ENCODE peak calls at places on chromosomes 1 and 21, in five cellular contexts. S is CD4-positive, alpha-beta T cell; L is SJSA1; F is heart right ventricle; O is neural progenitor cell. J is an unnamed sample.

GRCh38 chr1:78682527-78682926 is 32.9 kb downstream of the IFI44 start:
- DNase-seq in S (no peak), O (no peak), L (no peak), F (no peak), J (no peak)

GRCh38 chr21:31877558-31877957 is 4.7 kb downstream of the HUNK start:
- DNase-seq in O (no peak), S (no peak), F (no peak), L (no peak), J (no peak)

GRCh38 chr1:94803517-94804441 is 16.4 kb upstream of the SLC44A3 start:
- DNase-seq in O (no peak), S (no peak), F (no peak), L (no peak), J (peak)

GRCh38 chr1:109050228-109050995 is 8.5 kb upstream of the WDR47 start:
- DNase-seq in F (no peak), L (no peak), O (no peak), S (no peak), J (no peak)

GRCh38 chr1:214902636-214903320 is 179.8 kb upstream of the KCNK2 start:
- DNase-seq in O (no peak), L (no peak), S (no peak), F (no peak), J (no peak)

GRCh38 chr1:44664730-44665370 is 9.4 kb downstream of the TMEM53 start:
- DNase-seq in F (no peak), S (no peak), L (no peak), O (no peak), J (no peak)

GRCh38 chr1:160459056-160459455 is 58.7 kb downstream of the VANGL2 start:
- DNase-seq in S (no peak), O (peak), F (no peak), L (peak), J (no peak)

GRCh38 chr1:205812271-205812877 is 624 bp downstream of the SLC41A1 start:
- DNase-seq in L (no peak), F (no peak), O (peak), S (no peak), J (no peak)

GRCh38 chr1:8238141-8239038 is 79.5 kb upstream of the SLC45A1 start:
- DNase-seq in S (no peak), O (no peak), F (no peak), L (peak), J (no peak)

GRCh38 chr1:184664661-184665060 is 90.0 kb downstream of the EDEM3 start:
- DNase-seq in S (no peak), O (no peak), F (no peak), L (no peak), J (no peak)

GRCh38 chr1:89938171-89939055 is 56.5 kb upstream of the ZNF326 start:
- DNase-seq in F (no peak), O (no peak), L (no peak), S (no peak), J (no peak)

GRCh38 chr1:18293291-18293690 is 185.7 kb downstream of the IGSF21 start:
- DNase-seq in S (no peak), L (no peak), O (no peak), F (no peak), J (no peak)

GRCh38 chr1:230149751-230150584 is 82.9 kb downstream of the GALNT2 start:
- DNase-seq in O (no peak), S (no peak), L (no peak), F (no peak), J (no peak)

GRCh38 chr1:205986291-205986690 is 16.9 kb downstream of the RAB7B start:
- DNase-seq in L (no peak), O (no peak), F (no peak), S (no peak), J (no peak)

GRCh38 chr1:50959303-50959912 is 659 bp downstream of the FAF1 start:
- DNase-seq in L (peak), O (no peak), S (no peak), F (no peak), J (no peak)

GRCh38 chr1:225655509-225656258 is 2.8 kb upstream of the ENAH start:
- DNase-seq in S (no peak), O (peak), F (no peak), L (peak), J (peak)

GRCh38 chr1:247210062-247210385 is 38.2 kb upstream of the ZNF124 start:
- DNase-seq in F (no peak), S (no peak), O (no peak), L (no peak), J (no peak)

GRCh38 chr1:17012775-17013501 is 1.2 kb upstream of the ATP13A2 start:
- DNase-seq in S (no peak), O (peak), F (no peak), L (no peak), J (no peak)
- H3K27ac ChIP-seq in S (no peak), O (no peak), F (no peak), L (no peak), J (no peak)

GRCh38 chr1:152110365-152110859 is 4.8 kb downstream of the TCHH start:
- DNase-seq in L (peak), O (peak), F (peak), S (no peak), J (no peak)

GRCh38 chr1:152108899-152109222 is 6.4 kb downstream of the TCHH start:
- DNase-seq in S (no peak), F (no peak), L (no peak), O (no peak), J (no peak)

GRCh38 chr1:152109231-152109997 is 5.8 kb downstream of the TCHH start:
- DNase-seq in L (no peak), S (no peak), O (no peak), F (peak), J (no peak)

GRCh38 chr1:152110860-152111514 is 4.3 kb downstream of the TCHH start:
- DNase-seq in S (no peak), L (peak), F (peak), O (peak), J (no peak)

GRCh38 chr1:152109998-152110294 is 5.3 kb downstream of the TCHH start:
- DNase-seq in O (no peak), F (no peak), L (no peak), S (no peak), J (no peak)
- H3K27ac ChIP-seq in O (no peak), F (no peak), L (no peak), S (no peak), J (no peak)

GRCh38 chr1:111622166-111622565 is 2.6 kb downstream of the RAP1A start:
- DNase-seq in L (no peak), S (no peak), O (no peak), F (no peak), J (no peak)
- H3K27ac ChIP-seq in L (no peak), S (no peak), O (no peak), F (no peak), J (peak)

GRCh38 chr1:93172778-93173177 is 7.4 kb downstream of the TMED5 start:
- DNase-seq in O (no peak), S (no peak), F (no peak), L (no peak), J (no peak)

GRCh38 chr1:93180723-93181613 is at the start of gene CCDC18:
- DNase-seq in F (no peak), O (no peak), L (peak), S (peak), J (no peak)

GRCh38 chr1:93179886-93180722 is at the start of gene TMED5:
- DNase-seq in F (peak), L (peak), S (peak), O (peak), J (peak)

GRCh38 chr1:93177991-93178390 is 2.2 kb downstream of the TMED5 start:
- DNase-seq in L (no peak), S (no peak), F (no peak), O (no peak), J (no peak)

DNA sequence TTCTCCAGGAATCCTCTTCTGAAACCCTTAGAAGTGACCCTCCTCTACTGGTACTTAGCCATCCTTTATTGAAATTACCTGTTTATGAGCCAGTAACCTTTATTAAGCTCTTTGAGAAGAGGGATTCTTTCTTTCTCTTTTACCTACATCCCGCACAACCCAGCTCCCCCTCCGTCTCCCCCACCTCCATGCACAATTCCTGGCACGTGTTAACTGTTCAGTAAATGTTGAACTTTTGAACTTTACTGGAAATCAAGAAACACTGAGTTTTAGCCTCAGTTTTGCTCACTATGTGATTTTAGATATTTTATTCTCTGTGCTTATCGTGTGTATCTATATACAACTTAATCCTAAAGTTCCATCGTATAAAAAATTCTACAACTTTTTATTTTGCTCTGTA is 1.8 kb downstream of the TMED5 start:
- DNase-seq in O (no peak), F (no peak), L (no peak), S (no peak), J (no peak)
- H3K27ac ChIP-seq in O (no peak), F (no peak), L (no peak), S (no peak), J (no peak)

GRCh38 chr1:223531742-223532341 is 133.7 kb downstream of the CAPN8 start:
- DNase-seq in L (peak), O (peak), S (peak), F (peak), J (no peak)
- H3K27ac ChIP-seq in L (no peak), O (no peak), S (no peak), F (no peak), J (no peak)

J was measured in substantia nigra.